ENCODE peak calls at places on chromosomes 1 and 21, in nine cellular contexts. T is heart left ventricle, Z is cardiac fibroblast, Y is GM12865, E is small intestine, D is astrocyte, A is OCI-LY7, B is skeletal muscle cell, M is A549. V is an unnamed sample.

GRCh38 chr1:29237906-29238600 is 1.7 kb downstream of the PTPRU start:
- DNase-seq in B (no peak), Z (peak; percentile 21), E (no peak), D (no peak), M (no peak), A (no peak), Y (no peak), T (peak; percentile 51), V (no peak)

GRCh38 chr1:40878906-40879305 is 16.7 kb upstream of the CITED4 start:
- DNase-seq in T (no peak), E (no peak), Z (no peak), Y (no peak), B (no peak), A (no peak), D (no peak), M (no peak), V (no peak)

GRCh38 chr1:236160540-236161127 is 18.3 kb downstream of the GPR137B start:
- DNase-seq in D (no peak), E (no peak), A (no peak), T (no peak), M (no peak), B (no peak), Z (no peak), Y (peak; percentile 76), V (no peak)

GRCh38 chr1:168285971-168286628 is 5.4 kb downstream of the TBX19 start:
- DNase-seq in T (no peak), M (no peak), E (no peak), A (no peak), Z (no peak), Y (no peak), B (no peak), D (no peak), V (no peak)

GRCh38 chr21:43929217-43929971 is 64.4 kb downstream of the AGPAT3 start:
- DNase-seq in Z (no peak), A (no peak), M (no peak), D (no peak), B (no peak), E (no peak), T (peak; percentile 93), Y (no peak), V (no peak)

GRCh38 chr1:48203287-48203900 is 19.1 kb upstream of the SLC5A9 start:
- DNase-seq in T (no peak), D (no peak), E (peak; percentile 56), M (peak; percentile 35), Y (peak; percentile 42), A (peak; percentile 39), Z (peak; percentile 60), B (no peak), V (no peak)

GRCh38 chr1:89005286-89006151 is 13.1 kb upstream of the KYAT3 start:
- DNase-seq in Z (no peak), A (no peak), D (no peak), E (peak; percentile 57), M (no peak), B (no peak), T (no peak), Y (no peak), V (no peak)

GRCh38 chr1:55244476-55245109 is 29.4 kb upstream of the USP24 start:
- DNase-seq in A (no peak), D (peak; percentile 39), E (no peak), Y (no peak), B (no peak), M (no peak), T (no peak), Z (peak; percentile 64), V (no peak)

GRCh38 chr1:198330982-198331620 is 174.3 kb downstream of the NEK7 start:
- DNase-seq in Z (no peak), E (no peak), Y (no peak), A (no peak), D (peak; percentile 32), T (no peak), B (no peak), M (no peak), V (no peak)

GRCh38 chr1:240844466-240844865 is 232.5 kb upstream of the GREM2 start:
- DNase-seq in B (no peak), D (no peak), M (no peak), Y (no peak), A (no peak), T (no peak), E (no peak), Z (no peak), V (no peak)

DNA sequence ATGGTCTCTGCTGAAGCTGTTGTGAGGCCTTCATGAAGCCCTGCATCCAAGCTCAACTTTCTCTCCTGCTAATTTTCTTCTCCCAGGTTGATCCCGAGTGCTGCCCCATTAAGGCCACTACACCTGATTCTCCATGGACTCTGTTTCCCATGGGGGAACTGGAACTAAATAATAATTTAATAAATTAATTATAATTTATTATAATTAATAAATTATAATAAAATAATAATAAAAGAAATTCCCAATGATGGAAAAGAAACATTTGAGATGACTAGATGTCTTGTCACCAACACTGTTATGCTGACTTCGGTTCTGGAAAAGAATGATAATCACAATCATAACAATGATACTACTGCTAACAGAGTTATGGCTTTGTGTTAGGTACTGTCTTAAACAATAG is 211.2 kb upstream of the ZP4 start:
- DNase-seq in Z (no peak), A (no peak), M (no peak), D (no peak), Y (no peak), T (no peak), B (no peak), E (no peak), V (no peak)
- H3K4me3 ChIP-seq in Z (no peak overlapping the region), A (no peak overlapping the region), M (no peak overlapping the region), D (no peak overlapping the region), Y (no peak overlapping the region), T (no peak overlapping the region), B (no peak overlapping the region), E (no peak overlapping the region), V (no peak overlapping the region)

GRCh38 chr1:224616761-224617409 is 768 bp downstream of the CNIH3 start:
- DNase-seq in D (no peak), E (no peak), T (no peak), A (no peak), Z (no peak), Y (no peak), B (no peak), M (no peak), V (no peak)

GRCh38 chr1:224619209-224619608 is 3.1 kb downstream of the CNIH3 start:
- DNase-seq in A (no peak), E (no peak), T (no peak), D (no peak), Y (no peak), B (no peak), M (no peak), Z (no peak), V (no peak)

GRCh38 chr1:224613486-224613885 is 2.6 kb upstream of the CNIH3 start:
- DNase-seq in A (no peak), B (no peak), M (no peak), T (no peak), E (no peak), Z (no peak), Y (no peak), D (no peak), V (no peak)

GRCh38 chr1:224617410-224618361 is 1.6 kb downstream of the CNIH3 start:
- DNase-seq in T (no peak), Z (no peak), A (no peak), B (no peak), D (no peak), E (no peak), M (no peak), Y (no peak), V (no peak)

GRCh38 chr1:224615861-224616760 is at the start of gene CNIH3:
- DNase-seq in T (no peak), Z (peak; percentile 65), B (no peak), E (no peak), Y (no peak), A (no peak), D (peak; percentile 87), M (peak; percentile 43), V (peak; percentile 82)
- H3K4me3 ChIP-seq in T (peak within 1 kb of the TSS; percentile 1), Z (peak within 1 kb of the TSS; percentile 67), B (peak within 1 kb of the TSS; percentile 57), E (no peak within 1 kb of the TSS), Y (no peak within 1 kb of the TSS), A (no peak within 1 kb of the TSS), D (peak within 1 kb of the TSS; percentile 91), M (peak within 1 kb of the TSS; percentile 44), V (peak within 1 kb of the TSS; percentile 62)

DNA sequence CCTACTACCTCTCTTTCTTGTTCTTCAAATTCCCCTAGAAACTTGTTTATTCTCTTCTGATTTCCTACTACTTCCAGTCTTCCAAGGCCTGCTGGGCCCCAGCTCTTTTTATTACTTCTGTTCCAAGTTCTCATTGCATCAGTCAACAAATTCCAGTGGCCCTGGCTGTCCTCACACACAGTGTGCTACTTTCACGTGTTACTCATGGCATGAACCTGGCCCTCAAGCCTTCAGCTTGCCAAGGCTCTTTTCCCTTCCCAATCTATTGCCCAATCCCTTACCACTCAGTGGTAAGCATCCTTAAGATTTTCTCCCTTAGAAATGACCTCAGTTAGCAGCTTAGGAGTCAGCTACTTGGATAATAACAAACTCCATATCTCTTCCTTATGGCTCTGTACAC is 613.5 kb downstream of the LMO4 start:
- DNase-seq in Y (no peak), E (no peak), A (no peak), M (no peak), B (peak; percentile 85), D (peak; percentile 23), Z (peak; percentile 25), T (no peak), V (no peak)
- H3K4me3 ChIP-seq in Y (no peak overlapping the region), E (no peak overlapping the region), A (no peak overlapping the region), M (no peak overlapping the region), B (no peak overlapping the region), D (no peak overlapping the region), Z (no peak overlapping the region), T (no peak overlapping the region), V (no peak overlapping the region)

DNA sequence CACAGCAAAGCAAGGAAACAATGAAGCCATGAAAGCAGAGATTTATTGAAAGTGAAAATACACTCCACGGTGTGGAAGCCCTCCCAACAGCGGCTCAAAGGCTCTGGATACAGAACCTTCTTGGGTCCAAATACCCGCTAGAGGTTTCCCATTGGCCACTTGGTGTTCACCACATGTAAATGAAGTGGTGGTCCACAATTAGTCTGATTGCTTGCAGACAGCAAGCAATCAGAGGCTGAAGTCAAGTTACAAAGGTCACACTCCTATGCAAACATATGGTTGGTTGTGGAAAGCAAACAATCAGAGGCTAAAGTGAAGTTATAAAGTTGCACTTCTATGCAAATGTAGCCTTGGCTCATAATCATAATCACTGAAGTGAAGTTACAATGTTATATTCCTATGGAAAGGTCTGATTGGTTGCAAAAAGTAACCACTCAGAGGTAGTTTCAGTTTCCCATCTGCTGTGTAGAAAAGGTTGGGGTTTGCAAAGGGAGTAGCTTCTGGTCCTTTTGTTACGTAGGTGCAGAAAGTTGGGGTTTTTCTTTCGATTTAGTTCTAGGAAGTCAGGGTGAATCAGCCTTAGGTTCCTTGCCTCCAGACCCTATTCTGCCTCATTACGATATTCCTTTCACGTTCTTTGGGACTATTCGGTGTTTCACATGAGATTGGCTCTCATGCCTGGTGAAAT is 36.8 kb upstream of the MTF2 start:
- DNase-seq in E (peak; percentile 92), M (no peak), Y (peak; percentile 87), T (no peak), B (no peak), D (no peak), Z (no peak), A (peak; percentile 43), V (no peak)
- H3K4me3 ChIP-seq in E (no peak overlapping the region), M (no peak overlapping the region), Y (peak overlapping the region; percentile 55), T (no peak overlapping the region), B (no peak overlapping the region), D (no peak overlapping the region), Z (no peak overlapping the region), A (peak overlapping the region; percentile 25), V (peak overlapping the region; percentile 3)

V was measured in Caco-2.